ENCODE peak calls at places on chromosome 3, in eight cellular contexts. N, T, P, V, C, A, Q and B are unnamed samples.

GRCh38 chr3:158488670-158489069 is 82.3 kb upstream of the MLF1 start:
- DNase-seq in P (no peak), A (no peak), N (no peak), C (no peak), T (peak), V (no peak), Q (no peak), B (no peak)

GRCh38 chr3:100352296-100353178 is 18.0 kb downstream of the NIT2 start:
- DNase-seq in Q (no peak), N (peak), T (peak), A (no peak), P (no peak), C (no peak), V (no peak), B (peak)

GRCh38 chr3:114899186-114899931 is 247.7 kb downstream of the ZBTB20 start:
- DNase-seq in Q (no peak), P (peak), T (no peak), V (no peak), C (no peak), N (peak), A (no peak), B (no peak)

GRCh38 chr3:191235331-191236314 is 36.6 kb downstream of the OSTN start:
- DNase-seq in V (no peak), N (no peak), Q (peak), P (no peak), C (no peak), A (no peak), T (peak), B (peak)

GRCh38 chr3:83946554-83946953 is 1012.2 kb upstream of the CADM2 start:
- DNase-seq in N (no peak), A (no peak), P (peak), Q (no peak), V (no peak), C (no peak), T (no peak), B (no peak)

GRCh38 chr3:193829781-193830180 is 236.8 kb downstream of the OPA1 start:
- DNase-seq in A (no peak), P (no peak), T (peak), V (no peak), Q (peak), N (no peak), C (peak), B (peak)

GRCh38 chr3:9715764-9716437 is 12.3 kb downstream of the CPNE9 start:
- DNase-seq in P (peak), V (peak), Q (peak), A (peak), N (peak), T (peak), C (peak), B (peak)

GRCh38 chr3:71585891-71586809 is 2.6 kb upstream of the FOXP1 start:
- DNase-seq in P (peak), C (no peak), A (no peak), N (no peak), Q (peak), T (peak), V (peak), B (peak)

GRCh38 chr3:134018850-134019249 is 10.9 kb downstream of the SLCO2A1 start:
- DNase-seq in T (no peak), A (no peak), N (no peak), V (peak), C (no peak), Q (no peak), P (no peak), B (no peak)

GRCh38 chr3:62567097-62568021 is 194.0 kb upstream of the FEZF2 start:
- DNase-seq in T (peak), A (no peak), C (peak), V (no peak), Q (peak), P (no peak), N (no peak), B (peak)

GRCh38 chr3:30750967-30751366 is 143.5 kb downstream of the GADL1 start:
- DNase-seq in T (no peak), P (no peak), V (no peak), N (no peak), Q (no peak), C (no peak), A (no peak), B (no peak)

GRCh38 chr3:36893137-36893557 is 51.7 kb downstream of the TRANK1 start:
- DNase-seq in V (peak), A (no peak), N (no peak), P (peak), T (peak), Q (peak), C (peak), B (no peak)

GRCh38 chr3:42166214-42166613 is 75.1 kb downstream of the TRAK1 start:
- DNase-seq in A (no peak), Q (no peak), N (no peak), V (no peak), C (no peak), T (no peak), P (no peak), B (no peak)

GRCh38 chr3:59085976-59086375 is 36.2 kb upstream of the CFAP20DC start:
- DNase-seq in N (no peak), A (no peak), C (no peak), Q (no peak), V (no peak), T (no peak), P (no peak), B (no peak)

GRCh38 chr3:188861847-188862740 is 309.7 kb upstream of the TPRG1 start:
- DNase-seq in N (no peak), C (no peak), T (peak), Q (peak), A (no peak), V (no peak), P (no peak), B (no peak)

GRCh38 chr3:46372492-46373359 is 2.0 kb downstream of the CCR5 start:
- DNase-seq in P (no peak), A (no peak), V (no peak), T (peak), Q (peak), N (no peak), C (no peak), B (peak)

GRCh38 chr3:159148466-159148865 is 346.6 kb downstream of the MFSD1 start:
- DNase-seq in Q (no peak), N (no peak), A (no peak), C (no peak), T (no peak), P (no peak), V (no peak), B (no peak)

GRCh38 chr3:105503191-105503593 is 136.5 kb downstream of the ALCAM start:
- DNase-seq in P (peak), Q (no peak), A (no peak), V (no peak), T (no peak), N (peak), C (no peak), B (no peak)

GRCh38 chr3:129937717-129938116 is 36.8 kb upstream of the TRH start:
- DNase-seq in C (no peak), P (no peak), Q (no peak), T (no peak), N (no peak), V (no peak), A (no peak), B (no peak)

GRCh38 chr3:2446146-2446545 is 347.5 kb downstream of the CNTN4 start:
- DNase-seq in N (no peak), P (no peak), C (no peak), T (no peak), Q (no peak), V (no peak), A (no peak), B (no peak)

GRCh38 chr3:195133462-195133861 is 137.5 kb downstream of the XXYLT1 start:
- DNase-seq in P (no peak), T (peak), A (no peak), Q (peak), V (no peak), C (no peak), N (no peak), B (peak)

DNA sequence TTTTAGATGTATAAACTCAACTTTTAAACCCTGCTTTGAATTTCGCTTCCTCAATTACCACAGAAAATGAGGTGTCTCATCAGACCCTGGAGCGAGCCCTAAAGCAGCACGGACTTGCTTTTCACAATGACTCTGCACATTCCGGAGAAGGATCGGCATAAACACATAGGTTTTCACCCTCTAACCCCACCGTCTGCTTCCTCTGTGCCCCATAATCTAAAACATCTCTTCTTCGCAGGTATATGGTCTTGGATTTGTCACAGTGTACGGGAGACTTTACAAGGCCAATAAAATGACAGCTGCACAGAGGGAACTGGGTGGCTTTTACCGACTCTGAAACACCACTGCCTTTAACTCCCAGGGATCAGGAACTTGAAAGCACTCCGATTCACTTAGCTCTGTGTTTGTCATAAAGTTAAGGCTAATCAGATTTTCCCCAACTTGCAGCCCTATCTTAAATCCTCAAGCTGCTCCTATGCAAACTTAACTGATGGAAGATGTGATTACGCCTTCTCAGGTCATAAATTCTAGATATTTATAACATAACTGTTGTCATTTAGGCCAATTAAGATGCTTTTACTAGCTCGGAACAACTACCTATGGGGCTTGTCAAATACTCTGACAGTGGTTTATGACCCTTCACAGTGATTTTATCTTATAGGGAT is 133.4 kb upstream of the WNT5A start:
- DNase-seq in A (no peak), P (no peak), Q (no peak), C (no peak), V (no peak), N (no peak), T (peak), B (no peak)
- H3K4me3 ChIP-seq in A (no peak), P (no peak), Q (no peak), C (no peak), V (no peak), N (no peak), T (no peak), B (no peak)

GRCh38 chr3:196273655-196274054 is 13.9 kb downstream of the PCYT1A start:
- DNase-seq in T (no peak), N (no peak), V (no peak), P (no peak), C (no peak), Q (no peak), A (no peak), B (no peak)
- H3K4me3 ChIP-seq in T (no peak), N (no peak), V (no peak), P (no peak), C (no peak), Q (no peak), A (no peak), B (no peak)

DNA sequence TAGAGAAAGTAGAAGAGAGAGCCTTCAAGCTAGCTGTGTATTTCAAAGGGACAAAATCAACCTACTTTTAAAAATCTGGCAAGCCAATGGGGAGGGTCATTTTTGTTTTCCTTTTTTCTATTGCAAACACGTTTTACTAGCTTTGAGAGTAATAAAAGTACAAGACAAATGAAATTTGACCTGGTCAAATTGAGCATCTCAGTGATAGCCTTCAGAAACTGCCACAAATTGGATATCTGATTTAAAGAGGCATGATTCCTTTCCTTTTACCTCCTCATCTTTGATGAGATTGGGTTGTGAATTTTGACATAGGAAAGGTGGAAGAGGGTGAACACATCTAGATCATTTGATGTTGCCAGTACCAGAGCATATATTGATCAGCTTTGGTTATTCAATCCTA is 53.6 kb upstream of the RBMS3 start:
- DNase-seq in T (no peak), A (no peak), P (no peak), Q (no peak), N (no peak), C (no peak), V (no peak), B (no peak)
- H3K4me3 ChIP-seq in T (no peak), A (no peak), P (no peak), Q (no peak), N (no peak), C (no peak), V (no peak), B (no peak)

GRCh38 chr3:11803977-11804903 is 42.4 kb downstream of the TAMM41 start:
- DNase-seq in T (peak), A (no peak), N (no peak), P (peak), Q (peak), V (no peak), C (peak), B (no peak)

GRCh38 chr3:11810276-11810675 is 36.4 kb downstream of the TAMM41 start:
- DNase-seq in A (no peak), T (peak), P (no peak), Q (peak), V (no peak), N (no peak), C (peak), B (peak)

GRCh38 chr3:11807651-11808050 is 39.0 kb downstream of the TAMM41 start:
- DNase-seq in P (no peak), C (no peak), N (no peak), A (no peak), T (peak), V (no peak), Q (no peak), B (peak)

GRCh38 chr3:11805716-11806115 is 41.0 kb downstream of the TAMM41 start:
- DNase-seq in P (no peak), Q (no peak), C (no peak), T (no peak), N (no peak), A (no peak), V (no peak), B (no peak)

GRCh38 chr3:11808231-11808630 is 38.5 kb downstream of the TAMM41 start:
- DNase-seq in C (no peak), Q (no peak), N (no peak), T (peak), V (no peak), A (no peak), P (no peak), B (no peak)
- H3K4me3 ChIP-seq in C (no peak), Q (no peak), N (no peak), T (no peak), V (no peak), A (no peak), P (no peak), B (peak)

GRCh38 chr3:118593277-118593670 is 441.4 kb downstream of the IGSF11 start:
- DNase-seq in C (no peak), Q (no peak), N (no peak), A (no peak), T (no peak), P (no peak), V (no peak), B (no peak)
- H3K4me3 ChIP-seq in C (no peak), Q (no peak), N (no peak), A (no peak), T (no peak), P (no peak), V (no peak), B (no peak)

DNA sequence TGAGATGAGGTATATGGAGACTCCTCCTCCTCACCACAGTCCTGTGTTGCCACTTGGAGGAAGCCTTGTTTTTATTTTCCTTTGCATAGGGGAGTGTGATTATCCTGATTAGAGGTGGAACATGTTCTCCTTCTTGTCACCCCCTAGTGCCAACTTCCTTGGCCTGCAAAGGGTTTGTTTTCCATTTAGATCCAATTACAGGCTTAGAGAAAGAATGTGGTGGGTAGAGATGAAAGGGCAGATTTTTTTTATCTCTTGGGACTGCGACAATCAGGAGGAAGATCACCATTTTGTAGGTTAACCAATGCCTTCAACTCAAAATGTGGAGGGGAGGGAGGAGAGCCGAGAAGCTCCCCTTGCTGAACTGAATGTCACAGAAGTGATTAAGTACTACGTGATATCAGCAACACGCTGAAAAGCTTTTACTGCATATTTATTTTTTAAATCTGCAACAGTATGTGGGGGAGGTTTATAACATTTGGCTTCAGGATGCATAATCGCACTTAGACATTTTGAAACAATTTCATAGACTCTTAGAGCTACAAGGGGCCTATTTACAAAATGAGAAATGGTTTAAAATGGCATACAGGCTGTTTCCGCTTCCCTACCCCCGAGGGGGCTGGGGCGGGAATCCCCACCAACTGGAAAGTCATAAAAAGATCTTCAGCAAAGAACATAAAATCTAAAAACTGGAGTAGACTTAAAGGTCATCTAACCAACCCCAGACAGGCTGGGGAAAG is 2.4 kb downstream of the LMCD1 start:
- DNase-seq in Q (peak), C (no peak), T (no peak), P (peak), N (no peak), V (no peak), A (no peak), B (no peak)
- H3K4me3 ChIP-seq in Q (peak), C (no peak), T (no peak), P (peak), N (peak), V (peak), A (peak), B (peak)

GRCh38 chr3:50364573-50365079 is 5.3 kb upstream of the TMEM115 start:
- DNase-seq in Q (no peak), V (no peak), T (no peak), N (no peak), A (no peak), P (no peak), C (no peak), B (no peak)
- H3K4me3 ChIP-seq in Q (peak), V (peak), T (peak), N (peak), A (peak), P (no peak), C (no peak), B (peak)

GRCh38 chr3:175486255-175486654 is 627.1 kb downstream of the NAALADL2 start:
- DNase-seq in N (no peak), Q (no peak), A (no peak), T (no peak), C (no peak), V (no peak), P (no peak), B (no peak)

GRCh38 chr3:175485436-175485835 is 626.3 kb downstream of the NAALADL2 start:
- DNase-seq in C (no peak), P (no peak), A (no peak), T (no peak), N (no peak), V (no peak), Q (no peak), B (no peak)

GRCh38 chr3:175493296-175493695 is 634.2 kb downstream of the NAALADL2 start:
- DNase-seq in A (no peak), T (peak), P (no peak), N (peak), V (no peak), C (no peak), Q (no peak), B (no peak)

GRCh38 chr3:175484666-175485065 is 625.5 kb downstream of the NAALADL2 start:
- DNase-seq in T (no peak), A (no peak), N (no peak), C (no peak), Q (no peak), V (no peak), P (no peak), B (no peak)

GRCh38 chr3:175489406-175489805 is 630.3 kb downstream of the NAALADL2 start:
- DNase-seq in A (no peak), N (no peak), T (no peak), V (no peak), P (no peak), Q (no peak), C (no peak), B (no peak)
- H3K4me3 ChIP-seq in A (no peak), N (no peak), T (no peak), V (no peak), P (no peak), Q (no peak), C (no peak), B (no peak)